ENCODE peak calls at places on chromosome 6, in nine cellular contexts. Z, M, D, F, A, G, K, W and E are unnamed samples.

GRCh38 chr6:129994410-129994809 is 24.0 kb upstream of the L3MBTL3 start:
- DNase-seq in Z (no peak), M (no peak), W (no peak), D (no peak), A (no peak), G (no peak), F (no peak), K (no peak), E (no peak)

GRCh38 chr6:14001329-14002012 is 76.7 kb downstream of the RNF182 start:
- DNase-seq in Z (no peak), A (no peak), M (no peak), K (no peak), F (no peak), W (no peak), G (peak; percentile 99), D (peak; percentile 100), E (no peak)

GRCh38 chr6:12587096-12587495 is 129.5 kb upstream of the PHACTR1 start:
- DNase-seq in Z (no peak), G (no peak), M (no peak), F (no peak), W (no peak), A (no peak), K (no peak), D (no peak), E (no peak)

GRCh38 chr6:55212147-55212546 is 37.8 kb downstream of the HCRTR2 start:
- DNase-seq in G (peak; percentile 1), M (no peak), Z (no peak), F (no peak), W (no peak), D (peak; percentile 62), A (no peak), K (no peak), E (no peak)

GRCh38 chr6:163284151-163284550 is 130.4 kb upstream of the QKI start:
- DNase-seq in D (no peak), G (no peak), A (no peak), W (no peak), K (no peak), F (no peak), M (no peak), Z (no peak), E (no peak)

GRCh38 chr6:36912583-36912982 is 26.8 kb downstream of the C6orf89 start:
- DNase-seq in Z (peak; percentile 47), D (peak; percentile 91), F (no peak), K (no peak), W (no peak), M (no peak), A (no peak), G (peak; percentile 89), E (peak; percentile 56)

GRCh38 chr6:143068001-143068400 is 7.3 kb downstream of the AIG1 start:
- DNase-seq in W (no peak), D (peak; percentile 85), A (no peak), G (no peak), Z (no peak), F (no peak), K (no peak), M (no peak), E (no peak)

GRCh38 chr6:40504274-40504673 is 82.9 kb downstream of the LRFN2 start:
- DNase-seq in Z (no peak), M (no peak), A (no peak), F (no peak), K (no peak), G (no peak), D (no peak), W (no peak), E (no peak)

GRCh38 chr6:150177260-150178246 is 34.7 kb downstream of the PPP1R14C start:
- DNase-seq in G (peak; percentile 9), F (no peak), D (peak; percentile 67), M (no peak), A (no peak), W (no peak), Z (no peak), K (no peak), E (no peak)

GRCh38 chr6:23690650-23691049 is 435.4 kb upstream of the NRSN1 start:
- DNase-seq in F (no peak), D (peak; percentile 11), M (no peak), W (no peak), G (no peak), Z (no peak), K (no peak), A (no peak), E (no peak)

GRCh38 chr6:125262026-125263013 is 39.4 kb downstream of the HDDC2 start:
- DNase-seq in W (no peak), Z (no peak), A (no peak), G (peak; percentile 84), F (no peak), D (peak; percentile 85), K (peak; percentile 85), M (no peak), E (no peak)

GRCh38 chr6:55569638-55570037 is 9.4 kb downstream of the HMGCLL1 start:
- DNase-seq in M (no peak), Z (no peak), F (no peak), D (no peak), G (no peak), A (no peak), W (no peak), K (no peak), E (no peak)

GRCh38 chr6:139375239-139376053 is 998 bp upstream of the CITED2 start:
- DNase-seq in F (peak; percentile 94), K (peak; percentile 93), G (peak; percentile 98), D (peak; percentile 98), W (peak; percentile 41), Z (peak; percentile 87), M (peak; percentile 96), A (peak; percentile 93), E (peak; percentile 82)

GRCh38 chr6:13331516-13332348 is 3.4 kb upstream of the TBC1D7 start:
- DNase-seq in Z (peak; percentile 40), A (no peak), M (peak; percentile 44), G (peak; percentile 29), F (no peak), W (no peak), K (no peak), D (peak; percentile 20), E (no peak)

GRCh38 chr6:127812985-127813681 is 87.7 kb downstream of the THEMIS start:
- DNase-seq in F (no peak), D (no peak), A (no peak), K (no peak), G (no peak), W (no peak), M (no peak), Z (no peak), E (no peak)

GRCh38 chr6:148501178-148501590 is 158.5 kb downstream of the SASH1 start:
- DNase-seq in G (peak; percentile 80), W (peak; percentile 41), M (no peak), A (no peak), Z (no peak), D (peak; percentile 98), K (peak; percentile 77), F (no peak), E (no peak)

GRCh38 chr6:31266721-31267360 is 5.1 kb downstream of the HLA-C start:
- DNase-seq in F (no peak), K (no peak), A (no peak), M (no peak), W (no peak), Z (no peak), D (no peak), G (no peak), E (no peak)

GRCh38 chr6:88422831-88423230 is 256.7 kb upstream of the CNR1 start:
- DNase-seq in F (no peak), D (no peak), Z (no peak), W (no peak), G (no peak), A (no peak), M (peak; percentile 42), K (no peak), E (no peak)

GRCh38 chr6:89237158-89237557 is 20.0 kb upstream of the GABRR1 start:
- DNase-seq in Z (no peak), A (no peak), F (no peak), G (no peak), W (no peak), K (no peak), D (no peak), M (no peak), E (no peak)

GRCh38 chr6:13098808-13099570 is 229.3 kb downstream of the TBC1D7 start:
- DNase-seq in F (no peak), D (peak; percentile 4), G (no peak), Z (no peak), W (no peak), M (no peak), A (no peak), K (no peak), E (no peak)

GRCh38 chr6:138162104-138162946 is 586 bp downstream of the ARFGEF3 start:
- DNase-seq in W (no peak), Z (no peak), A (no peak), F (peak; percentile 50), G (no peak), K (peak; percentile 50), M (peak; percentile 59), D (peak; percentile 4), E (no peak)

GRCh38 chr6:108100003-108100402 is 25.5 kb upstream of the OSTM1 start:
- DNase-seq in A (no peak), G (no peak), W (no peak), K (no peak), F (no peak), Z (no peak), D (no peak), M (no peak), E (no peak)

GRCh38 chr6:169293196-169293595 is 39.5 kb upstream of the THBS2 start:
- DNase-seq in F (no peak), K (no peak), D (no peak), G (no peak), A (no peak), Z (no peak), M (no peak), W (no peak), E (no peak)
- H3K27ac ChIP-seq in F (no peak overlapping the region), K (no peak overlapping the region), D (no peak overlapping the region), G (peak overlapping the region; percentile 62), A (no peak overlapping the region), Z (no peak overlapping the region), M (no peak overlapping the region), W (no peak overlapping the region), E (no peak overlapping the region)

GRCh38 chr6:169391473-169392071 is 137.9 kb upstream of the THBS2 start:
- DNase-seq in M (no peak), Z (no peak), A (no peak), W (no peak), G (no peak), F (no peak), K (no peak), D (no peak), E (no peak)
- H3K27ac ChIP-seq in M (no peak overlapping the region), Z (no peak overlapping the region), A (no peak overlapping the region), W (no peak overlapping the region), G (no peak overlapping the region), F (no peak overlapping the region), K (no peak overlapping the region), D (no peak overlapping the region), E (no peak overlapping the region)

DNA sequence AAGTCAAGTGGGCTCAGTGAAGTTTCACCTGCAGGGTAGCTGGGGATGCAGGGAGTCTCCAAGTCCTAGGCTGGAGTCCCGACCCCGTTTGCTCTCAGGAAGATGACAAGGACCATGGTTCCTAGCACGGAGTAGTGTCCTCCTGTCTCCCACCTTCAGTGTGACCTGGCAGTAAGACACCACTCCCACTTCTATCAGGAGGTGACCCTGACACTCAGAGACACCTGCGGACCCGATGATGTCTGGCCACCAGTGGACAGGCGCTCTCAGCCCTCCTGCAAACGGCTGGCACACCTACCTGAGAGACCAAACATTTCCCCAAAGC is 1.1 kb downstream of the SOD2 start:
- DNase-seq in D (no peak), M (peak; percentile 16), A (no peak), K (no peak), G (no peak), F (no peak), W (no peak), Z (no peak), E (no peak)
- H3K27ac ChIP-seq in D (peak overlapping the region; percentile 89), M (no peak overlapping the region), A (no peak overlapping the region), K (peak overlapping the region; percentile 12), G (peak overlapping the region; percentile 79), F (peak overlapping the region; percentile 99), W (peak overlapping the region; percentile 97), Z (peak overlapping the region; percentile 84), E (peak overlapping the region; percentile 76)

GRCh38 chr6:131924881-131925474 is 26.2 kb downstream of the CCN2 start:
- DNase-seq in G (peak; percentile 66), Z (no peak), A (peak; percentile 35), F (no peak), W (no peak), K (no peak), D (peak; percentile 45), M (peak; percentile 53), E (no peak)
- H3K27ac ChIP-seq in G (no peak overlapping the region), Z (no peak overlapping the region), A (no peak overlapping the region), F (no peak overlapping the region), W (no peak overlapping the region), K (no peak overlapping the region), D (no peak overlapping the region), M (no peak overlapping the region), E (no peak overlapping the region)